ENCODE peak calls at places on chromosomes 6 and 20, in nine cellular contexts. T is stomach, Y is prostate gland, C is GM23338, H is Panc1, Z is sigmoid colon, D is HCT116, J is endothelial cell of umbilical vein, P is transverse colon. S is an unnamed sample. For H3K4me1, the result is how much of the 10 kb centered on the place peaks cover.

GRCh38 chr20:24990810-24991252 is 1.7 kb downstream of the APMAP start:
- DNase-seq in T (peak), Y (no peak), C (no peak), H (no peak), Z (peak), D (no peak), J (no peak), P (no peak), S (peak)

GRCh38 chr6:170082531-170083187 is 208.2 kb downstream of the DLL1 start:
- DNase-seq in T (peak), Y (no peak), C (no peak), H (no peak), Z (no peak), D (no peak), J (no peak), P (peak), S (no peak)

GRCh38 chr6:32442977-32443552 is 3.4 kb downstream of the HLA-DRA start:
- DNase-seq in T (no peak), Y (no peak), C (no peak), H (no peak), Z (no peak), D (no peak), J (no peak), P (no peak), S (no peak)

GRCh38 chr6:156988276-156989158 is 211.3 kb downstream of the ARID1B start:
- DNase-seq in T (no peak), Y (no peak), C (peak), H (no peak), Z (no peak), D (no peak), J (no peak), P (peak), S (no peak)

GRCh38 chr20:2804041-2804828 is 3.8 kb upstream of the CPXM1 start:
- DNase-seq in T (no peak), Y (no peak), C (no peak), H (no peak), Z (no peak), D (no peak), J (no peak), P (no peak), S (no peak)

GRCh38 chr6:33490621-33491020 is 36.2 kb downstream of the ZBTB9 start:
- DNase-seq in T (no peak), Y (no peak), C (peak), H (no peak), Z (no peak), D (no peak), J (no peak), P (no peak), S (no peak)

GRCh38 chr6:122778961-122779671 is 400 bp upstream of the FABP7 start:
- DNase-seq in T (no peak), Y (no peak), C (peak), H (no peak), Z (no peak), D (no peak), J (no peak), P (no peak), S (no peak)

GRCh38 chr6:6315660-6316059 is 4.8 kb downstream of the F13A1 start:
- DNase-seq in T (peak), Y (no peak), C (peak), H (peak), Z (no peak), D (peak), J (peak), P (peak), S (peak)

GRCh38 chr6:139135578-139136545 is 982 bp downstream of the HECA start:
- DNase-seq in T (peak), Y (peak), C (peak), H (no peak), Z (peak), D (no peak), J (peak), P (peak), S (peak)

GRCh38 chr6:41558033-41558807 is 12.0 kb downstream of the FOXP4 start:
- DNase-seq in T (no peak), Y (no peak), C (no peak), H (no peak), Z (no peak), D (no peak), J (no peak), P (no peak), S (no peak)

GRCh38 chr6:4819706-4820283 is 43.6 kb downstream of the CDYL start:
- DNase-seq in T (no peak), Y (no peak), C (no peak), H (no peak), Z (no peak), D (no peak), J (no peak), P (no peak), S (no peak)

GRCh38 chr20:60470366-60470765 is 512.1 kb downstream of the CDH26 start:
- DNase-seq in T (no peak), Y (no peak), C (no peak), H (no peak), Z (no peak), D (no peak), J (no peak), P (no peak), S (no peak)

GRCh38 chr20:48025061-48025515 is 239.8 kb upstream of the SULF2 start:
- DNase-seq in T (no peak), Y (peak), C (peak), H (no peak), Z (no peak), D (no peak), J (no peak), P (no peak), S (no peak)

GRCh38 chr6:23413327-23414203 is 712.5 kb upstream of the NRSN1 start:
- DNase-seq in T (no peak), Y (no peak), C (no peak), H (no peak), Z (no peak), D (no peak), J (no peak), P (no peak), S (no peak)

GRCh38 chr6:138925806-138926205 is 62.2 kb downstream of the REPS1 start:
- DNase-seq in T (no peak), Y (no peak), C (no peak), H (no peak), Z (no peak), D (no peak), J (no peak), P (no peak), S (no peak)

GRCh38 chr20:39269031-39269461 is 306.9 kb downstream of the DHX35 start:
- DNase-seq in T (peak), Y (peak), C (peak), H (peak), Z (peak), D (peak), J (no peak), P (peak), S (peak)

GRCh38 chr6:105509506-105510331 is 106.8 kb upstream of the PREP start:
- DNase-seq in T (no peak), Y (no peak), C (peak), H (no peak), Z (no peak), D (peak), J (no peak), P (no peak), S (no peak)

GRCh38 chr6:158867381-158868121 is 48.4 kb upstream of the EZR start:
- DNase-seq in T (peak), Y (no peak), C (no peak), H (no peak), Z (no peak), D (peak), J (no peak), P (peak), S (no peak)

GRCh38 chr6:142927904-142928303 is 17.1 kb downstream of the HIVEP2 start:
- DNase-seq in T (no peak), Y (no peak), C (no peak), H (no peak), Z (no peak), D (no peak), J (no peak), P (no peak), S (no peak)

GRCh38 chr6:142926177-142926493 is 18.8 kb downstream of the HIVEP2 start:
- DNase-seq in T (no peak), Y (no peak), C (no peak), H (no peak), Z (no peak), D (no peak), J (peak), P (no peak), S (no peak)

GRCh38 chr6:142925575-142926110 is 19.3 kb downstream of the HIVEP2 start:
- DNase-seq in T (no peak), Y (no peak), C (no peak), H (no peak), Z (no peak), D (no peak), J (peak), P (no peak), S (no peak)

GRCh38 chr6:142927274-142927586 is 17.7 kb downstream of the HIVEP2 start:
- DNase-seq in T (no peak), Y (no peak), C (no peak), H (no peak), Z (no peak), D (no peak), J (peak), P (no peak), S (no peak)

GRCh38 chr6:142926494-142927273 is 18.3 kb downstream of the HIVEP2 start:
- DNase-seq in T (peak), Y (peak), C (peak), H (no peak), Z (peak), D (no peak), J (peak), P (peak), S (peak)
- TF ChIP-seq POLR2AphosphoS5 in T (peak), Y (no peak), C (no peak), H (no peak), Z (peak), D (peak), J (peak), P (peak), S (peak)

GRCh38 chr6:152378154-152378553 is 259.0 kb downstream of the SYNE1 start:
- DNase-seq in T (no peak), Y (no peak), C (no peak), H (no peak), Z (no peak), D (no peak), J (no peak), P (no peak), S (no peak)
- H3K4me3 ChIP-seq in T (peak), Y (no peak), C (no peak), H (no peak), Z (peak), D (no peak), J (no peak), P (no peak), S (peak)

GRCh38 chr6:39204646-39205244 is 24.5 kb downstream of the KCNK5 start:
- DNase-seq in T (no peak), Y (no peak), C (peak), H (no peak), Z (no peak), D (no peak), J (no peak), P (no peak), S (no peak)
- H3K4me1 ChIP-seq in T (half or more), Y (under half), C (half or more), H (under half), Z (under half), D (half or more), J (under half), P (under half), S (under half)

DNA sequence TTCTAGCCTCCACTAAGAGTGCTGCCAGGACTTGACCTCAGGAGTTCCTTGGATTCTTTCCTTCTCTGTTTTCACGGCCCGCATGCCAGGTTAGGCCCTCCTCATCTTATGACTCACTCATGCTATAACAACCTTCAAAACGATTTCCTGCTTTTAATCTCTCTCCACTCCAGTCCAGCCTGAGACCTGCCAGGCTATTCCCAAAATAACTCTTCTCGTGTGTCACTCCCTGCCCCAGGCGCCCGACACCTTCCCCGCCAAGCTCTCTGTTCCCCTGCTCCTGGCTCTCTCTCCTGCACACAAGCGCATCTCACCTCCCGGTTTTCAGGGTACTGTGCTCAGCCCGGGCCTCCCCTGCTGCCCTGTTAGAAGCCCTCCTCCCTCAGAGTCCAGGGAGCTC is 64.1 kb upstream of the RPS6KA2 start:
- DNase-seq in T (no peak), Y (no peak), C (no peak), H (peak), Z (no peak), D (peak), J (peak), P (no peak), S (no peak)
- TF ChIP-seq POLR2AphosphoS5 in T (peak), Y (no peak), C (no peak), H (no peak), Z (peak), D (peak), J (peak), P (no peak), S (no peak)

DNA sequence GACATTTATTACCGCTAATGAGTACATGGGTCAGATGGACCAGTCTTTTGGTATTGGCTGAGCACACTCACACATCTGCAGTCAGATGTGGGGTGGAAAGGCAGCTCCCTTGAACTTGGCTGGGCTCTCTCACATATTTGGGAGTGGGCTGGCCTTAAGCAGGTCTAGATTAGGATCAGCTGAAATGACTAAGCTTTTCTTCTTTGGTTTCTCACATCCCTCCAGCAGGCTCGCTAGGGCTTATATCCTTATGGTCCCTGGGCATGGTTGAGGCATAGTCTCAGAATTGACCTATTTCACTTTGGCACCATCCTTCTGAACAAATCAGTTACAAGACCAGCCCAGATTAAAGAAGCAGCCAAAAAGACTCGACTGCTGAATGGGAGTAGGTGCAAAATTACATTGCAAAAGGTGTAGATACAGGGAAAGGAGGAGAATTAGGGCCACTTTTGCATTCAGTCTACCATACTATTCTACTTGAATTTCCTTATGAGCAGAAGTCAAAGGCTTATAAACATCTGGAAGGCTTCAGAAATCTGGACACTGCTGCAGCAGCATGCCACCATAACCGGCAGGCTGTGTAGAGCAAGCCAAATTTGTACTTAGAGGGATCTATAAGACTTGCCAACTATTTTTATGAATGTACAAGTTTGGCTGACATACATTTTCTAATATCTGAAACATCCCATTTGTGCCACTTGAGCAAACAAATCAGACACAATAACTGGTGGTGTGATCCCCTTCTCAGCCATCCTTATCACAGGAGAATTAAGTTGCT is 14.2 kb upstream of the PLCB1 start:
- DNase-seq in T (no peak), Y (no peak), C (no peak), H (no peak), Z (no peak), D (no peak), J (no peak), P (no peak), S (no peak)
- H3K4me3 ChIP-seq in T (no peak), Y (no peak), C (no peak), H (no peak), Z (no peak), D (no peak), J (no peak), P (no peak), S (no peak)

DNA sequence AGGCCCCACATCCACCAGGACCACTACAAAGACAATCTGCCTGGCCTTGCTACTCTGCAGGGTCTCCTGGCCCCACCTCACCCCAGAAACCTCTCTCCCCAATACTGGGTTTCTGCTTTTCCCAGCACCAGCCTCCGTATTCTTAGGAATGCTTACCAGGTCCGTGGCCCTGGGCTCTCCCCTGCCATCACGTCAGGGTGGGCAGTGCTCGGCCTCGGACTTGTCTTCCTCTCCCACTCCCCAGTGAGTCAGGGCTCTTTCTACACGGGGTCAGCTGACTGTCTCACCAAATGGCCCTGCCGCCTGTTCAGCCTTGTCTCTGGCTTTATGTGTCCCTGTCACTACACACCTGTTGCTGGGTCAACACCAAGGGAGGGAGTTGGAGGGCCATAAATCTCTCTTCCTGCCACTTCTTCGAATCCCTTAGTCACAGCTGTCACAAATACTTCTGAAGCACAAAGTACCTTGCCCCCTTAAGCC is 3.2 kb downstream of the NNAT start:
- DNase-seq in T (peak), Y (peak), C (no peak), H (no peak), Z (peak), D (no peak), J (no peak), P (peak), S (no peak)
- H3K4me1 ChIP-seq in T (half or more), Y (under half), C (half or more), H (under half), Z (under half), D (under half), J (under half), P (half or more), S (under half)